ENCODE peak calls at places on chromosomes 12 and 14, in ten cellular contexts. Y, A, J, T, Q, W, D, Z, X and C are unnamed samples.
A peak's percentile ranks its signal among the peaks of the same experiment; 100 is the strongest.

GRCh38 chr14:77302926-77303325 is 17.8 kb downstream of the POMT2 start:
- DNase-seq in Y (no peak), A (no peak), J (no peak), W (no peak), X (peak; percentile 20), D (peak; percentile 90), T (no peak), Q (no peak), Z (no peak), C (no peak)

GRCh38 chr12:95197636-95198035 is 19.6 kb downstream of the FGD6 start:
- DNase-seq in D (no peak), X (no peak), A (no peak), T (no peak), J (no peak), Q (no peak), Z (no peak), W (no peak), Y (no peak), C (no peak)

GRCh38 chr12:48764521-48764920 is 24.4 kb downstream of the ADCY6 start:
- DNase-seq in J (peak; percentile 52), X (no peak), Y (peak; percentile 65), D (no peak), W (no peak), Z (no peak), T (no peak), A (no peak), Q (no peak), C (no peak)

GRCh38 chr12:117097159-117097558 is 2.1 kb downstream of the TESC start:
- DNase-seq in Q (no peak), A (no peak), Z (no peak), W (no peak), D (no peak), T (peak; percentile 12), Y (no peak), J (no peak), X (no peak), C (peak; percentile 32)

GRCh38 chr12:4273651-4274395 is at the start of gene CCND2:
- DNase-seq in Y (peak; percentile 93), T (peak; percentile 87), X (peak; percentile 77), J (peak; percentile 67), D (no peak), Z (peak; percentile 84), W (peak; percentile 90), Q (peak; percentile 43), A (peak; percentile 69), C (peak; percentile 99)

GRCh38 chr14:105526781-105527380 is 498 bp downstream of the TMEM121 start:
- DNase-seq in Y (no peak), Z (no peak), T (peak; percentile 87), Q (peak; percentile 73), X (no peak), W (peak; percentile 74), A (no peak), D (no peak), J (no peak), C (no peak)

GRCh38 chr14:88380405-88380804 is 5.1 kb upstream of the SPATA7 start:
- DNase-seq in Z (no peak), T (no peak), W (no peak), X (no peak), Q (peak; percentile 22), Y (no peak), D (no peak), A (no peak), J (no peak), C (no peak)

GRCh38 chr12:62983594-62983993 is 48.6 kb upstream of the PPM1H start:
- DNase-seq in W (no peak), A (no peak), D (peak; percentile 57), J (peak; percentile 58), Y (no peak), Q (no peak), T (no peak), X (no peak), Z (no peak), C (no peak)

GRCh38 chr12:120116792-120117651 is 469 bp upstream of the RAB35 start:
- DNase-seq in W (peak; percentile 89), Z (peak; percentile 99), Q (peak; percentile 100), T (peak; percentile 100), Y (peak; percentile 97), A (no peak), D (peak; percentile 86), J (peak; percentile 95), X (peak; percentile 99), C (peak; percentile 97)
- TF ChIP-seq POLR2AphosphoS5 in W (no peak), Z (peak; percentile 50), Q (peak; percentile 96), T (peak; percentile 71), Y (peak; percentile 76), A (peak; percentile 82), D (peak; percentile 89), J (peak; percentile 87), X (peak; percentile 72), C (peak; percentile 75)

DNA sequence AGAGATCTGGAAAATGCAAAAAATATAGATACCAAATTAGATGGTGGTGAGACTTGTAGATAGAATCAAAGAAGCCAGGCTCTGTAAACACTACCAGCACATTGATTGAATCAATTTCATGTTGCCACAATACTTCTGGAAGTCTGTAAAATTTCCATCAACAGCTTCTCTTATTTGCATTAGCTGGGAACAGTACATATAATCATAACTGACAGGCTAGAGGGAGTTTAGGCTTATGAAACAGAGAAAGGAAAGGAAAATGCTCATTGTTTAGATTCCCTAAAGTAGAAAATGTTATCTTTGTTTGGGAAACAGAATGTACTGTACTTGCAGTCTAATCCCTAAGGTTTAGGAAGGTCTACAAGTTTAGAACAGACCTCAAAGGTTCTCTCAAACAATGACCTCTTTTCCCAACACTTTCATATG is 335.2 kb downstream of the CEP128 start:
- DNase-seq in W (no peak), D (no peak), A (no peak), Y (no peak), J (no peak), Z (no peak), X (no peak), T (no peak), Q (peak; percentile 25), C (no peak)
- TF ChIP-seq EP300 in W (no peak), D (no peak), A (no peak), Y (no peak), J (no peak), Z (no peak), X (no peak), T (no peak), Q (peak; percentile 69), C (no peak)

GRCh38 chr12:90257927-90258624 is 549.4 kb upstream of the ATP2B1 start:
- DNase-seq in Z (no peak), W (no peak), T (no peak), A (no peak), X (no peak), Y (no peak), D (no peak), Q (no peak), J (no peak), C (no peak)

GRCh38 chr12:90250766-90251165 is 542.1 kb upstream of the ATP2B1 start:
- DNase-seq in Z (no peak), W (no peak), T (no peak), X (no peak), Y (no peak), Q (no peak), D (no peak), J (no peak), A (no peak), C (peak; percentile 65)

GRCh38 chr12:90250041-90250440 is 541.4 kb upstream of the ATP2B1 start:
- DNase-seq in Y (no peak), T (no peak), Z (no peak), J (no peak), Q (no peak), W (no peak), X (no peak), A (no peak), D (no peak), C (no peak)

GRCh38 chr12:90253142-90253541 is 544.5 kb upstream of the ATP2B1 start:
- DNase-seq in W (no peak), J (no peak), Q (no peak), Z (no peak), D (no peak), X (no peak), A (no peak), T (no peak), Y (no peak), C (no peak)

DNA sequence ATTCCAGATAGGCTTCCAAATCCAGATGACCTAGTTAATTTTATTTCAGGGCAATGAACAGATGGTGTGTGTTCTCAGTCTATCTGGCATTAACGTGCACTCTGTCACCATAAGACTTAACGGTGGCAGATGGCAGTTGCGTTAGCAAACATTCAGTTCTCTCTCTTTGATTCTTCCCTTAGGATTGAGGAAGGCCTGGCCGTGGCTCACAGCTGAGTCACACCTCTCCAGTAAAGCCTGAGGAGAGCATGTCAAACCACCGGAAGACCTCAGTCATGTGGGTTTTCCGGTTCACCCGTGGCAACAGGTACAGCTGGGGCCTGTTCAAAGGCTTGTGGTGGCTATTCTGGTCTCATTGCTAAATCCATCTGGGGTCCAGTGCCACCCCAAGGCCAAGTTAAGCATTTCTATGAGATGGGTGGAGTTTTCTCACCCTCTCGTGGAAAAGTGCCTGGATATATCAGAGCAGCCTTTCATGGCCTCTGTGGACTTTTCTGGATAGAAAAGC is 545.1 kb upstream of the ATP2B1 start:
- DNase-seq in T (no peak), Y (peak; percentile 75), W (peak; percentile 85), Z (no peak), Q (peak; percentile 24), X (no peak), A (peak; percentile 59), J (peak; percentile 33), D (no peak), C (peak; percentile 87)
- TF ChIP-seq CTCF in T (no peak), Y (no peak), W (no peak), Z (peak; percentile 24), Q (peak; percentile 37), X (no peak), A (peak; percentile 39), J (no peak), D (no peak), C (no peak)

GRCh38 chr14:100168515-100168914 is 9.1 kb upstream of the DEGS2 start:
- DNase-seq in J (no peak), T (no peak), Q (no peak), A (no peak), Z (no peak), Y (no peak), W (no peak), X (peak; percentile 39), D (no peak), C (no peak)

GRCh38 chr14:100165825-100166520 is 6.5 kb upstream of the DEGS2 start:
- DNase-seq in A (no peak), W (no peak), Y (no peak), X (peak; percentile 56), D (no peak), Q (no peak), T (no peak), J (no peak), Z (no peak), C (no peak)

GRCh38 chr14:100173353-100173752 is 13.9 kb upstream of the DEGS2 start:
- DNase-seq in Z (no peak), Y (no peak), X (no peak), Q (no peak), T (no peak), A (no peak), D (no peak), W (no peak), J (no peak), C (no peak)

GRCh38 chr14:100172811-100173210 is 13.4 kb upstream of the DEGS2 start:
- DNase-seq in Z (no peak), D (no peak), W (no peak), Q (no peak), Y (no peak), X (no peak), A (no peak), J (no peak), T (no peak), C (no peak)

DNA sequence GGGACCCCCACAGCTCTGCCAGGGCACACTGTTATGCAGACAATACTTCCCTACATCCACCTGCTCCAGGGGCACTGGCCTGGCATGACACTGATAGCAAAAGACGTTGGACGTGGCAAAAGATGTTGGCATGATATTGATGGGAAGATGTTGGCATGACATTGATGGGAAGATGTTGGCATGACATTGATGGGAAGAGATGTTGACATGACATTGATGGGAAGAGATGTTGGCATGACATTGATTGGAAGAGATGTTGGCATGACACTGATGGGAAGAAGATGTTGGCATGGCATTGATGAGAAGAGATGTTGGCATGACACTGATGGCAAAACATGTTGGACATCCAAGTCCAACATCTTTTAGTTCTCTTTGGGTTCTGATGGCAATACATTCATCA is 11.4 kb upstream of the DEGS2 start:
- DNase-seq in X (no peak), Y (no peak), Z (no peak), D (no peak), W (no peak), J (no peak), A (no peak), T (no peak), Q (no peak), C (no peak)
- TF ChIP-seq POLR2AphosphoS5 in X (no peak), Y (no peak), Z (no peak), D (no peak), W (no peak), J (no peak), A (no peak), T (no peak), Q (no peak), C (no peak)